ENCODE peak calls at places on chromosomes 1 and 21, in eight cellular contexts. J, P, K, G, A, X, Y and D are unnamed samples.
A peak's percentile ranks its signal among the peaks of the same experiment; 100 is the strongest.

GRCh38 chr1:54358503-54359168 is 47.6 kb downstream of the SSBP3 start:
- DNase-seq in J (no peak), P (no peak), K (no peak), G (no peak), A (no peak), X (peak; percentile 19), Y (no peak), D (no peak)

GRCh38 chr1:59014827-59015226 is 231.0 kb upstream of the JUN start:
- DNase-seq in J (no peak), P (no peak), K (no peak), G (no peak), A (no peak), X (no peak), Y (no peak), D (no peak)

GRCh38 chr1:63557365-63557987 is 34.2 kb downstream of the EFCAB7 start:
- DNase-seq in J (peak; percentile 20), P (no peak), K (peak; percentile 54), G (peak; percentile 9), A (peak; percentile 55), X (no peak), Y (peak; percentile 72), D (peak; percentile 25)

GRCh38 chr21:35256468-35256988 is 207.4 kb upstream of the RUNX1 start:
- DNase-seq in J (peak; percentile 99), P (peak; percentile 33), K (no peak), G (peak; percentile 99), A (peak; percentile 99), X (peak; percentile 92), Y (no peak), D (no peak)

GRCh38 chr1:67618285-67619018 is 66.5 kb upstream of the GADD45A start:
- DNase-seq in J (peak; percentile 95), P (peak; percentile 44), K (no peak), G (peak; percentile 78), A (peak; percentile 93), X (peak; percentile 83), Y (no peak), D (no peak)

GRCh38 chr1:163414778-163415177 is 93.0 kb downstream of the NUF2 start:
- DNase-seq in J (no peak), P (no peak), K (peak; percentile 11), G (no peak), A (no peak), X (no peak), Y (no peak), D (no peak)

GRCh38 chr1:47554082-47554481 is 116.2 kb downstream of the FOXD2 start:
- DNase-seq in J (no peak), P (no peak), K (no peak), G (no peak), A (no peak), X (no peak), Y (no peak), D (no peak)

GRCh38 chr1:214862421-214862820 is 220.1 kb upstream of the KCNK2 start:
- DNase-seq in J (peak; percentile 56), P (no peak), K (no peak), G (no peak), A (peak; percentile 33), X (no peak), Y (no peak), D (no peak)

GRCh38 chr21:29256125-29256895 is 42.4 kb upstream of the BACH1 start:
- DNase-seq in J (no peak), P (no peak), K (no peak), G (no peak), A (no peak), X (no peak), Y (no peak), D (no peak)

GRCh38 chr1:56644941-56645662 is at the start of gene PRKAA2:
- DNase-seq in J (peak; percentile 47), P (no peak), K (no peak), G (no peak), A (no peak), X (peak; percentile 55), Y (no peak), D (peak; percentile 62)

GRCh38 chr1:101371259-101371658 is 134.4 kb downstream of the S1PR1 start:
- DNase-seq in J (peak; percentile 74), P (no peak), K (no peak), G (peak; percentile 49), A (peak; percentile 35), X (no peak), Y (peak; percentile 67), D (no peak)

GRCh38 chr21:44846485-44847260 is 26.8 kb downstream of the PTTG1IP start:
- DNase-seq in J (peak; percentile 64), P (peak; percentile 57), K (no peak), G (peak; percentile 16), A (no peak), X (peak; percentile 85), Y (no peak), D (no peak)

DNA sequence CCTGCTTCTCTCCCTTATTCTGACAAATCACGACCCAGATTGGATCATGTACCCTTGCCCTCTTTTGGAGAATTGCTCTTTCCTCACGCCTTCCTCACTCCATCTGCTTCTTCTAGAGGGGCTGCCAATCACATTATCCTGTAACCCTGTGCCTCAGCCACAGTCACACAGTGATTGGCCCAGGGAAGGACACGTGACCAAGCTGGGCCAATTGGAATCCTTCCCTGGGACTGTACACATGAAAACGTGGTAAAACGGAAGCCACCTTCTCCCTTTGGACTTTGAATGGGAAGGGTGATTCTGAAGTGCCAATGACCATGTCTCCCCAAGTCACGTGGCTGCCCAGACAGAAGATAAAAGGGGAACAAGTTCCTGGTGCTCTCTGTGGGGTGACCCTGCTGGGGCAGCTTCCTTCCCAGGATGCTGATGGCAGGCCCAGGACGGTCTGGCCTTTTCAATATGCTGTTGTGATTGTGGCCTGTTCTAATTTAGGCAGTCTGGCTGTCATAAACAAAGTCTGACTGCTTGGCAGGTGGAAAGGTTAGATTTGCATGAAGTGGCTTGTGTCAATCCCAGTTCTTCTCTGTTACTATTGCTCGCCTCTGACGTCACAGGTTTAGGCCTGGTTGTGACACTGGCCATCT is 92.9 kb downstream of the UBIAD1 start:
- DNase-seq in J (no peak), P (no peak), K (no peak), G (no peak), A (no peak), X (no peak), Y (no peak), D (no peak)
- H3K4me3 ChIP-seq in J (no peak overlapping the region), P (no peak overlapping the region), K (no peak overlapping the region), G (no peak overlapping the region), A (no peak overlapping the region), X (no peak overlapping the region), Y (no peak overlapping the region), D (no peak overlapping the region)

GRCh38 chr1:10762153-10762523 is 34.3 kb downstream of the CASZ1 start:
- DNase-seq in J (no peak), P (no peak), K (no peak), G (no peak), A (no peak), X (no peak), Y (no peak), D (no peak)

GRCh38 chr1:10762875-10763274 is 33.6 kb downstream of the CASZ1 start:
- DNase-seq in J (no peak), P (no peak), K (no peak), G (no peak), A (no peak), X (no peak), Y (no peak), D (no peak)

GRCh38 chr1:10759413-10760200 is 36.8 kb downstream of the CASZ1 start:
- DNase-seq in J (no peak), P (no peak), K (no peak), G (no peak), A (no peak), X (no peak), Y (peak; percentile 65), D (no peak)

GRCh38 chr1:10761503-10762152 is 34.8 kb downstream of the CASZ1 start:
- DNase-seq in J (no peak), P (no peak), K (peak; percentile 5), G (no peak), A (no peak), X (no peak), Y (peak; percentile 55), D (no peak)

DNA sequence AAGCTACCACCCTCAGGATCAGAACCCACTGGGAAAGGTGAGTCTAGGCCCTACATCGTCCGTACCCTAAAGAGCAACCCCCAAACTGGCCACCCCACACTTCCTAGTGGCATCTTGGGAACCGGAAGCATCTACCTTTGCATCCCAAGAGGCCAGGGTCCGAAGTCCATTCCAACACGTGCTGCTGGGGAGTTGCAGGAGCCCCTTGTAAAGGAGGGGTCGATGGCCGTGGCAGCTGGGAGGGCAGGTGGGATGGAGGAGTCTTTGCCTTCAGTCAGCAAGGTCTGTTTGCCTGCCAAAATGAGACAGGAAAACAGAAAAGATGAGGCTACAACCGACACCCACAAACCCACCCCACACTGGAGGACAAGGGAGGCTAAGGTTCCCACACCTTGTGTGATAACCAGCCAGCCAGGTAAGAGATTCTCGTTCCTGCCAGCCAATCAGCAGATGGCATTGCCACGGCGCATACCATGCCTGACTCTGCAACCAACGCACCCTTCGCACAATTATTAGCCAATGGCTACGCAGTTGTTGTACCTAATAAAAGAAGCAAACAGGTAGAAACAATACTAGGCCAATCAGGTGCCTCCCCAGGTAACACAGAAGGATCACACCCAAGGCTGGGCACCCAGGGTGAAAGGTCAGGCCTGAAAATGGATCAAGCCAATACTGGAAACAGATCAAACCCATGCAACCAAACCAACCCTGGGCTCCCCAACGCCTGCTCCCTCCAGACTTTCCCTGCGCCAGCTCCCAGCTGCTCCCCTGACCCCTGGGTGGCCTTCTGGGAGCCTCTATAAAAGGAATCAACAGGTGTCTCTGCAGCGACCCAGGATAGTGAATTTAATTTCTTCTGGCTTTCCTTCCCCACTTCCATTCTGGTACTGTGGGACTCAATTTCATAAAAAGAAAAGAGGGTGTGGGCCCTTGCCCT is 35.6 kb downstream of the CASZ1 start:
- DNase-seq in J (no peak), P (no peak), K (no peak), G (no peak), A (no peak), X (no peak), Y (no peak), D (no peak)
- H3K4me3 ChIP-seq in J (no peak overlapping the region), P (no peak overlapping the region), K (no peak overlapping the region), G (no peak overlapping the region), A (no peak overlapping the region), X (no peak overlapping the region), Y (no peak overlapping the region), D (no peak overlapping the region)

GRCh38 chr21:15121655-15122120 is 56.9 kb upstream of the NRIP1 start:
- DNase-seq in J (peak; percentile 58), P (no peak), K (no peak), G (peak; percentile 30), A (peak; percentile 71), X (no peak), Y (no peak), D (no peak)
- H3K4me3 ChIP-seq in J (no peak overlapping the region), P (no peak overlapping the region), K (no peak overlapping the region), G (no peak overlapping the region), A (no peak overlapping the region), X (no peak overlapping the region), Y (no peak overlapping the region), D (no peak overlapping the region)

GRCh38 chr21:32523463-32523862 is 61.9 kb downstream of the TCP10L start:
- DNase-seq in J (no peak), P (no peak), K (no peak), G (no peak), A (no peak), X (no peak), Y (no peak), D (no peak)

GRCh38 chr21:32521736-32522360 is 63.5 kb downstream of the TCP10L start:
- DNase-seq in J (no peak), P (no peak), K (no peak), G (no peak), A (no peak), X (no peak), Y (no peak), D (no peak)

GRCh38 chr21:32519945-32520884 is 65.1 kb downstream of the TCP10L start:
- DNase-seq in J (no peak), P (no peak), K (no peak), G (no peak), A (no peak), X (no peak), Y (no peak), D (no peak)

GRCh38 chr21:32524010-32524719 is 61.2 kb downstream of the TCP10L start:
- DNase-seq in J (peak; percentile 94), P (no peak), K (no peak), G (peak; percentile 72), A (peak; percentile 82), X (peak; percentile 52), Y (no peak), D (no peak)

GRCh38 chr21:32520885-32521735 is 64.2 kb downstream of the TCP10L start:
- DNase-seq in J (peak; percentile 96), P (no peak), K (no peak), G (peak; percentile 87), A (peak; percentile 91), X (peak; percentile 90), Y (no peak), D (peak; percentile 64)
- H3K4me3 ChIP-seq in J (peak overlapping the region; percentile 11), P (no peak overlapping the region), K (no peak overlapping the region), G (no peak overlapping the region), A (no peak overlapping the region), X (no peak overlapping the region), Y (no peak overlapping the region), D (no peak overlapping the region)